ENCODE peak calls at places on chromosomes 2 and 18, in ten cellular contexts. W is H7; F is activated gamma-delta T cell treated with Interleukin-2 at 50 U/mL for 16 hours; B is tibial artery; A is sciatic nerve; D is M059J; K is amygdala; C is heart left ventricle; M is stimulated activated naive CD8-positive, alpha-beta T cell treated with anti-CD3 and anti-CD28 coated beads, Interleukin-15, Interleukin-2, amounts not matched to agents 100 U/mL and 50 U/mL, for 24 hours; T is adrenal gland. Y is an unnamed sample.

GRCh38 chr2:165927353-165927752 is 26.2 kb downstream of the TTC21B start:
- DNase-seq in W (no peak), F (no peak), B (no peak), A (no peak), D (no peak), K (no peak), C (no peak), M (no peak), T (no peak), Y (no peak)

GRCh38 chr2:224669449-224669848 is 46.7 kb downstream of the CCDC195 start:
- DNase-seq in W (no peak), F (no peak), B (no peak), A (no peak), D (no peak), K (no peak), C (no peak), M (no peak), T (no peak), Y (no peak)

GRCh38 chr18:13112982-13113381 is 105.6 kb upstream of the LDLRAD4 start:
- DNase-seq in W (peak; percentile 84), F (no peak), B (no peak), A (no peak), D (peak; percentile 7), K (peak; percentile 48), C (peak; percentile 83), M (no peak), T (peak; percentile 42), Y (no peak)

GRCh38 chr2:235695602-235695895 is 201.7 kb downstream of the AGAP1 start:
- DNase-seq in W (no peak), F (no peak), B (no peak), A (peak; percentile 30), D (no peak), K (no peak), C (no peak), M (no peak), T (no peak), Y (no peak)

GRCh38 chr18:8706981-8707940 is 1.9 kb downstream of the MTCL1 start:
- DNase-seq in W (peak; percentile 86), F (no peak), B (peak; percentile 36), A (peak; percentile 66), D (peak; percentile 85), K (peak; percentile 18), C (no peak), M (peak; percentile 14), T (no peak), Y (no peak)

GRCh38 chr2:102344397-102344796 is 11.2 kb upstream of the IL18R1 start:
- DNase-seq in W (no peak), F (no peak), B (no peak), A (no peak), D (no peak), K (no peak), C (no peak), M (no peak), T (no peak), Y (no peak)

GRCh38 chr2:227848146-227848545 is 23.3 kb upstream of the DAW1 start:
- DNase-seq in W (no peak), F (no peak), B (no peak), A (no peak), D (no peak), K (no peak), C (no peak), M (no peak), T (no peak), Y (no peak)

GRCh38 chr2:190162851-190163250 is 100.3 kb upstream of the MSTN start:
- DNase-seq in W (no peak), F (no peak), B (no peak), A (no peak), D (no peak), K (no peak), C (no peak), M (no peak), T (no peak), Y (no peak)

GRCh38 chr2:60366178-60366577 is 187.3 kb downstream of the BCL11A start:
- DNase-seq in W (no peak), F (no peak), B (no peak), A (no peak), D (no peak), K (no peak), C (no peak), M (no peak), T (no peak), Y (peak; percentile 37)

GRCh38 chr2:109615637-109616144 is 1.5 kb downstream of the SOWAHC start:
- DNase-seq in W (peak; percentile 60), F (no peak), B (no peak), A (no peak), D (no peak), K (no peak), C (no peak), M (no peak), T (no peak), Y (no peak)

GRCh38 chr2:73827018-73827417 is 1.7 kb upstream of the STAMBP start:
- DNase-seq in W (no peak), F (no peak), B (no peak), A (no peak), D (peak; percentile 58), K (no peak), C (no peak), M (no peak), T (no peak), Y (no peak)

GRCh38 chr18:24677011-24677410 is 216.6 kb downstream of the HRH4 start:
- DNase-seq in W (no peak), F (no peak), B (no peak), A (no peak), D (peak; percentile 60), K (no peak), C (no peak), M (no peak), T (no peak), Y (no peak)

GRCh38 chr18:65936678-65937077 is 185.9 kb downstream of the CDH7 start:
- DNase-seq in W (no peak), F (no peak), B (no peak), A (no peak), D (no peak), K (no peak), C (no peak), M (no peak), T (no peak), Y (no peak)

GRCh38 chr2:96580771-96581170 is 44.2 kb downstream of the ARID5A start:
- DNase-seq in W (peak; percentile 58), F (no peak), B (no peak), A (no peak), D (no peak), K (no peak), C (no peak), M (no peak), T (peak; percentile 45), Y (no peak)

GRCh38 chr2:127422631-127423475 is 4.6 kb downstream of the PROC start:
- DNase-seq in W (peak; percentile 93), F (no peak), B (no peak), A (no peak), D (peak; percentile 18), K (no peak), C (no peak), M (peak; percentile 15), T (no peak), Y (peak; percentile 67)

GRCh38 chr18:43398601-43399000 is 121.3 kb upstream of the SYT4 start:
- DNase-seq in W (no peak), F (no peak), B (no peak), A (no peak), D (no peak), K (no peak), C (no peak), M (no peak), T (no peak), Y (no peak)

GRCh38 chr2:49831698-49832367 is 677.5 kb upstream of the FSHR start:
- DNase-seq in W (no peak), F (no peak), B (no peak), A (no peak), D (no peak), K (no peak), C (no peak), M (no peak), T (no peak), Y (no peak)

GRCh38 chr2:24792542-24792873 is 683 bp downstream of the PTRHD1 start:
- DNase-seq in W (no peak), F (no peak), B (no peak), A (no peak), D (no peak), K (no peak), C (no peak), M (no peak), T (no peak), Y (no peak)

GRCh38 chr2:68171684-68172083 is 14.0 kb downstream of the PNO1 start:
- DNase-seq in W (no peak), F (no peak), B (no peak), A (no peak), D (no peak), K (no peak), C (no peak), M (no peak), T (no peak), Y (no peak)

GRCh38 chr2:126700677-126701076 is 44.7 kb downstream of the GYPC start:
- DNase-seq in W (no peak), F (no peak), B (no peak), A (no peak), D (no peak), K (no peak), C (no peak), M (no peak), T (no peak), Y (no peak)

GRCh38 chr2:22907330-22907729 is 477.6 kb upstream of the KLHL29 start:
- DNase-seq in W (no peak), F (no peak), B (no peak), A (no peak), D (no peak), K (no peak), C (no peak), M (no peak), T (peak; percentile 13), Y (no peak)

GRCh38 chr18:63451774-63452173 is 25.0 kb upstream of the SERPINB5 start:
- DNase-seq in W (no peak), F (no peak), B (peak; percentile 43), A (no peak), D (no peak), K (no peak), C (no peak), M (no peak), T (no peak), Y (no peak)

GRCh38 chr18:73245345-73245744 is 377.6 kb upstream of the NETO1 start:
- DNase-seq in W (peak; percentile 26), F (no peak), B (no peak), A (no peak), D (no peak), K (no peak), C (no peak), M (no peak), T (no peak), Y (no peak)

GRCh38 chr18:58800582-58800981 is 64.1 kb upstream of the ZNF532 start:
- DNase-seq in W (no peak), F (no peak), B (no peak), A (no peak), D (no peak), K (no peak), C (no peak), M (no peak), T (no peak), Y (peak; percentile 23)

GRCh38 chr2:160482673-160483072 is 10.9 kb downstream of the RBMS1 start:
- DNase-seq in W (no peak), F (peak; percentile 17), B (no peak), A (no peak), D (no peak), K (no peak), C (no peak), M (no peak), T (no peak), Y (no peak)

GRCh38 chr2:28626891-28627421 is 124.7 kb upstream of the PPP1CB start:
- DNase-seq in W (no peak), F (no peak), B (peak; percentile 84), A (no peak), D (peak; percentile 35), K (no peak), C (no peak), M (no peak), T (peak; percentile 19), Y (no peak)

GRCh38 chr2:96507957-96508520 is 2.9 kb upstream of the NEURL3 start:
- DNase-seq in W (peak; percentile 98), F (peak; percentile 90), B (peak; percentile 56), A (peak; percentile 87), D (peak; percentile 51), K (peak; percentile 46), C (peak; percentile 78), M (peak; percentile 95), T (peak; percentile 77), Y (peak; percentile 88)

GRCh38 chr18:79604205-79604912 is 75.2 kb upstream of the CTDP1 start:
- DNase-seq in W (no peak), F (no peak), B (no peak), A (peak; percentile 48), D (no peak), K (no peak), C (no peak), M (no peak), T (no peak), Y (no peak)